ENCODE peak calls at places on chromosome 22, in four cellular contexts. J is A549, Z is K562, F is stomach. K is an unnamed sample. For H3K9me3, the result is how much of the 10 kb centered on the place peaks cover.

GRCh38 chr22:40922484-40923303 is 28.5 kb upstream of the RBX1 start:
- DNase-seq in J (peak), Z (peak), F (no peak), K (no peak)

GRCh38 chr22:29152381-29153138 is 53.1 kb upstream of the EMID1 start:
- DNase-seq in J (no peak), Z (peak), F (peak), K (no peak)

GRCh38 chr22:30614268-30614667 is 7.3 kb downstream of the TCN2 start:
- DNase-seq in J (no peak), Z (no peak), F (no peak), K (no peak)

GRCh38 chr22:40509401-40510134 is 127.0 kb downstream of the MRTFA start:
- DNase-seq in J (no peak), Z (no peak), F (peak), K (no peak)

GRCh38 chr22:20514658-20515406 is 7.4 kb downstream of the MED15 start:
- DNase-seq in J (no peak), Z (no peak), F (no peak), K (no peak)

GRCh38 chr22:36136475-36136874 is 24.1 kb downstream of the APOL3 start:
- DNase-seq in J (no peak), Z (no peak), F (no peak), K (no peak)

GRCh38 chr22:20660441-20661054 is 113.4 kb upstream of the SERPIND1 start:
- DNase-seq in J (no peak), Z (no peak), F (no peak), K (no peak)

GRCh38 chr22:49734882-49735281 is 92.8 kb downstream of the BRD1 start:
- DNase-seq in J (no peak), Z (no peak), F (peak), K (peak)

GRCh38 chr22:20116376-20116950 is 559 bp downstream of the RANBP1 start:
- DNase-seq in J (no peak), Z (peak), F (no peak), K (no peak)

GRCh38 chr22:49047461-49047860 is 780.2 kb downstream of the BRD1 start:
- DNase-seq in J (no peak), Z (no peak), F (no peak), K (no peak)

GRCh38 chr22:36585841-36586240 is 56.9 kb upstream of the EIF3D start:
- DNase-seq in J (no peak), Z (no peak), F (no peak), K (no peak)

GRCh38 chr22:50705851-50706351 is 32.1 kb upstream of the ACR start:
- DNase-seq in J (no peak), Z (no peak), F (no peak), K (no peak)

GRCh38 chr22:38796262-38796957 is 2.5 kb upstream of the DNAL4 start:
- DNase-seq in J (no peak), Z (no peak), F (no peak), K (no peak)

GRCh38 chr22:50342651-50343540 is at the start of gene PPP6R2:
- DNase-seq in J (no peak), Z (peak), F (peak), K (peak)

GRCh38 chr22:19117111-19117512 is 5.1 kb downstream of the DGCR2 start:
- DNase-seq in J (no peak), Z (no peak), F (no peak), K (no peak)

GRCh38 chr22:19970479-19971275 is 29.1 kb upstream of the TXNRD2 start:
- DNase-seq in J (peak), Z (peak), F (peak), K (peak)

GRCh38 chr22:26708256-26709009 is 51.0 kb downstream of the MIAT start:
- DNase-seq in J (no peak), Z (no peak), F (no peak), K (no peak)

GRCh38 chr22:49923445-49923844 is 5.0 kb downstream of the CRELD2 start:
- DNase-seq in J (no peak), Z (no peak), F (no peak), K (no peak)

GRCh38 chr22:36151006-36151595 is 9.5 kb downstream of the APOL3 start:
- DNase-seq in J (no peak), Z (no peak), F (no peak), K (no peak)

GRCh38 chr22:35024364-35024692 is 41.6 kb upstream of the ISX start:
- DNase-seq in J (no peak), Z (no peak), F (no peak), K (no peak)
- TF ChIP-seq CTCF in J (no peak), Z (no peak), F (no peak), K (no peak)

DNA sequence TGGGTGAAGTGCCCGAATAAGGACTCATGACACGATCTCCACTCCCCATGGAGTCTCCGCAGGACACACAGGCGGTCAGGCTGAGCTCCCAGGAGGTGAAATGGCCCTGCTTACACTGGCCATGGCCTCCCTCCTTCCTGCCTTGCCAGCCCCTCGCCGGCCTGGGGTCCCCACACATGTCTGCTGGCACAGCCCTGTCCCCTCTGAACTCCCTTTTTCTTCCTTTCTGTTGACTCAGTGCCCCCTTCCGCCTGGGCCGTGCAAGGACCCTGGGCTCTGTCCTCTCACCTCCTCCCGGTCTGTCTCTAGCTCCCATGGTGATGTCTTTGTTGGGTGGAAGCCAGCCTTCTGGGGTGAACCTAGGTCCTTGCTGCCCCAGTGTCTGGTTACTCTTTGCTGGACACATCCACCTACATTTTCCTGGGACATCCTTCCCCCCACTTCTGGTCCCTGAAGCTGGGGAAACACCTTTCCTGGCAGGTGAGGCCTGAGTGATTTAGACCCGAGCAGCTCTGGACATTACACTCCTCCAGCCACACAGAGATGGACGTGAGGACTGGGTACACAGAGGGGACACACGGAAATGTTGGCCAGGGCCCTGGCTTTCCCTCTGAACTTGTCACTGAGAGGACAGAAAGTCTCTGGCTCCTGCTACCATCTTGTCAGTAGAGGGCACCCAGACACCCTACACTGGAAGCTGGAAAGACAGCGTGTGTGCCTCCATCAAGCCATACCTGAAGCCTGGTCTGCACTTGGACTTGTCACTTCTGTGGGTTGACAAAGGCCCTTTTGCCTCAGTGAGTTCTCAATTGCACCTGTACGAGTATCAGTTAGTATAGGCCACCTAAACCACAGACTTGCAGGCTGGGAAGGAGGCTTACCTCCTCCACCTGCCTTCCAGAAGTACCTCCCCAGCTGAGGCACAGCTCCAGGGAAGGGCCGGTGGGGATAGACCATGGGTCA is 864.3 kb downstream of the TBC1D22A start:
- DNase-seq in J (no peak), Z (peak), F (no peak), K (peak)
- H3K9me3 ChIP-seq in J (under half), Z (under half), F (under half), K (under half)

GRCh38 chr22:27870234-27871191 is 48.5 kb downstream of the PITPNB start:
- DNase-seq in J (no peak), Z (no peak), F (no peak), K (no peak)

GRCh38 chr22:27867958-27868737 is 50.9 kb downstream of the PITPNB start:
- DNase-seq in J (no peak), Z (no peak), F (no peak), K (no peak)

GRCh38 chr22:27866136-27867091 is 52.6 kb downstream of the PITPNB start:
- DNase-seq in J (peak), Z (no peak), F (peak), K (no peak)

GRCh38 chr22:27867114-27867957 is 51.7 kb downstream of the PITPNB start:
- DNase-seq in J (no peak), Z (no peak), F (no peak), K (no peak)

DNA sequence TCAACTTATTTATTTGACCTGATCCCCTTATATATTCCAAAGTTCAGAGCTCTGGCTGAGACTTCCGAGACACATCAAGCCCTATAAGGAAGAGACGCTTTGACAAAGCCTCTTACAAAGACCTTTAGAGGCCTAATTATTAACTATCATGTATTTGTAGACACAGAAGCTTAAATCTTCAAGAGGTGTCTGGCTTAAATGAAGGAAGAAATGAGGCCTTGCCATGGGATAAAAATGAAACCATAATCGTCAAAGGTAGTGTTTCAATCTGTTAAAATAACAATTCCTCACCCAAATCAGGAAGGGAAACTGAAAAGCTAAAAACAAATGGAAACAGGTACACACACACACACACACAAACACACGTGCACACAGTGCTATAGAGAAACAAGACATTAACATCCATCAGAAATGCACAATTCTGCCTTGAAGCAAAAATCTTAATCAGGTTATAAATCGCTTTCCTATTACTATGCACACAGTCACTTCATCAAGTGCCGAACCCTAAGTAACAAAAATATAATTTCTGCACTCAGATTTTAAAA is 50.2 kb downstream of the PITPNB start:
- DNase-seq in J (no peak), Z (no peak), F (no peak), K (no peak)
- TF ChIP-seq POLR2A in J (no peak), Z (no peak), F (no peak), K (no peak)

GRCh38 chr22:32584650-32585049 is 110.0 kb downstream of the FBXO7 start:
- DNase-seq in J (no peak), Z (no peak), F (no peak), K (peak)

GRCh38 chr22:32579533-32580220 is 105.1 kb downstream of the FBXO7 start:
- DNase-seq in J (no peak), Z (no peak), F (no peak), K (no peak)

GRCh38 chr22:32583921-32584335 is 109.3 kb downstream of the FBXO7 start:
- DNase-seq in J (no peak), Z (no peak), F (no peak), K (no peak)

GRCh38 chr22:32585737-32586136 is 111.1 kb downstream of the FBXO7 start:
- DNase-seq in J (no peak), Z (no peak), F (no peak), K (no peak)

GRCh38 chr22:32583074-32583677 is 108.6 kb downstream of the FBXO7 start:
- DNase-seq in J (no peak), Z (no peak), F (no peak), K (no peak)
- TF ChIP-seq CTCF in J (no peak), Z (no peak), F (no peak), K (no peak)

DNA sequence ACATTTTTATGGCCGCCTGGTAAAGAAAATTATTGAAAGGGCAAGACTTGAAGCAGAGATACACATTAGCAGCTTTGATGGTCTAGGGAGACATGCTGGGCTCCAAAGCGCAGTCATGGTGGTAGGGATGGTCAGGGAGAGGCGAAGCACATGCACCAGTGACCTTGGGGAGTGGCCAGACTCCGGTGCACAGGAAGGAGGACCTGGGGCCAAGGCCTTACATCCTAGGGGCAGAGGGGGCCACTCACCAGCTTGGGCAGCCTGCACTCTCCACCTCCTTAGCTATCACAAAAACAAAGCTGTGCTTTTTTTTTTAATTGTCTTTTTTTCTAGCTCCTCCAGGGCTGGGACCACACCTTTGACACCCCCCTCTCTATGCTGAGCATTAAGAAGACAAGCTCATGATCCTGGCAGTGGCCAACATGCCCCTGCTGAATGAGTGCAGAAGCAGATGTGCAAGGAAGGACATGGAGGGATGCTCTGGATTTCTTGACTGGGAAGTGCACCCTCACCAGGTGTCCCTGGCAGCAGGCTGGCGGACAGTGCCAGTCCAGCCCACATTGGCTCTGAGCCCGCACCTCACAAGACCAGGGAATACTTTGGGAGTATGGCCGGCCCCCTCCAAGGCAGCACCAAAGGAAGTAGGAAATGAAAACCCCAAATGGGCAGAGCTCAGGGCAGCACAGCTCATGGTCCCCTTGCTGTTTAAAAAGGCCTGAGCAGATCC is 619.9 kb downstream of the TBC1D22A start:
- DNase-seq in J (no peak), Z (no peak), F (no peak), K (peak)
- H3K9me3 ChIP-seq in J (under half), Z (under half), F (under half), K (under half)

DNA sequence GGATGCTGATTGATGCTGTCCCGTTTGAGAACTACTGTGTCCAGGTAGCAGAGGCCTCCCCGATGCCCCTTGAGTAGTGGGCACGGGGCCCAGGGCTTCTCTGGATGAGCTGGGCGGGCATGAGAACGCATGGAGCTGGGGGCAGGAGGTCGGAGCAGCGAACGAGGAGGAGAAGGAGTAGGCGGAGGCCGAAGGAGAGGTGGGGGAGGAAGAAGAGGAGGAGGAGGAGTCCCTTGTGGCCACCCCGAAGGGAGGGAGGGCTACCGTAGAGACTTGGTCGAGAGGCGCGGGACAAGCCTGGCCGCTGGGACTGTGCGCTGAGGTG is 62.9 kb downstream of the CRYBB2 start:
- DNase-seq in J (no peak), Z (no peak), F (no peak), K (no peak)
- TF ChIP-seq POLR2A in J (no peak), Z (no peak), F (no peak), K (no peak)

GRCh38 chr22:31945971-31946680 is 1.8 kb downstream of the YWHAH start:
- DNase-seq in J (no peak), Z (no peak), F (no peak), K (no peak)

GRCh38 chr22:31943976-31944699 is at the start of gene YWHAH:
- DNase-seq in J (peak), Z (peak), F (peak), K (peak)

GRCh38 chr22:31945478-31945815 is 1.1 kb downstream of the YWHAH start:
- DNase-seq in J (no peak), Z (no peak), F (no peak), K (no peak)

GRCh38 chr22:31943206-31943975 is 944 bp upstream of the YWHAH start:
- DNase-seq in J (no peak), Z (no peak), F (no peak), K (no peak)

DNA sequence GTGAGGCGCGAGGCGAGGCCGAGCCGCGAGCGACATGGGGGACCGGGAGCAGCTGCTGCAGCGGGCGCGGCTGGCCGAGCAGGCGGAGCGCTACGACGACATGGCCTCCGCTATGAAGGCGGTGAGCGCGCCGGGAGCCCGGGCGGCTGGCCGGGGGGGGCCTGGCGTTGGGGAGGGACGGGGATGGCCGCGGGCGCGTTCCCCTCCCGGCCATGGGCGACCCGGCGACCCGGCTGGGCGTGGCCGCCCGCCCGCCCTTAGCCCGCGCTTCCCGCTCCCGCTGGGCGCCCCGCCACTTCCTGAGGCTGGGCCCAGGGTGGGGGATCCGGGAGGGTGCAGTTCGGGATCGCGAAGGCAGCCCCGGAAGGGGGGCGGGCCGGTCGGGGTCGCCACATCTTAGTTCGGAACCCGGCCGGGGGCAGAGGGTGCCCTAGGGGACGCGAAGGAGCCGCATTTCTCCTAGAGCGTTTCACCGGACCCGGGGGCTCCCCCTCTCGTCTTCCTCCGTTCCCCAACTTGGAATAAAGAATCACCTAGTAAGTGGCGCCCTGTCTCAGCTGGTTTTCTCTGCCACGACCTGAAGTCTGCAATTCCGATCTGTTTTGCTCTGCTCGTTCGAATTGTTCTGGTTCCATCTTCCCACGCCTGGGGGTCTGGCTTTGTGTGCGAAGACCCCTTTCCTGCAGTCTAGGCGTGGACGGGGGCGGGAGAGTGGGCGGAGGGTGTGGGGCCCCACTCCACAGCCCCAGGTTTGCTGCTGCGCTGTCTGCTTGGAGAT is 554 bp downstream of the YWHAH start:
- DNase-seq in J (peak), Z (peak), F (peak), K (peak)
- TF ChIP-seq CTCF in J (no peak), Z (no peak), F (no peak), K (no peak)

GRCh38 chr22:23098230-23098705 is 27.9 kb downstream of the GNAZ start:
- DNase-seq in J (no peak), Z (no peak), F (no peak), K (no peak)
- H3K9me3 ChIP-seq in J (under half), Z (under half), F (under half), K (under half)

DNA sequence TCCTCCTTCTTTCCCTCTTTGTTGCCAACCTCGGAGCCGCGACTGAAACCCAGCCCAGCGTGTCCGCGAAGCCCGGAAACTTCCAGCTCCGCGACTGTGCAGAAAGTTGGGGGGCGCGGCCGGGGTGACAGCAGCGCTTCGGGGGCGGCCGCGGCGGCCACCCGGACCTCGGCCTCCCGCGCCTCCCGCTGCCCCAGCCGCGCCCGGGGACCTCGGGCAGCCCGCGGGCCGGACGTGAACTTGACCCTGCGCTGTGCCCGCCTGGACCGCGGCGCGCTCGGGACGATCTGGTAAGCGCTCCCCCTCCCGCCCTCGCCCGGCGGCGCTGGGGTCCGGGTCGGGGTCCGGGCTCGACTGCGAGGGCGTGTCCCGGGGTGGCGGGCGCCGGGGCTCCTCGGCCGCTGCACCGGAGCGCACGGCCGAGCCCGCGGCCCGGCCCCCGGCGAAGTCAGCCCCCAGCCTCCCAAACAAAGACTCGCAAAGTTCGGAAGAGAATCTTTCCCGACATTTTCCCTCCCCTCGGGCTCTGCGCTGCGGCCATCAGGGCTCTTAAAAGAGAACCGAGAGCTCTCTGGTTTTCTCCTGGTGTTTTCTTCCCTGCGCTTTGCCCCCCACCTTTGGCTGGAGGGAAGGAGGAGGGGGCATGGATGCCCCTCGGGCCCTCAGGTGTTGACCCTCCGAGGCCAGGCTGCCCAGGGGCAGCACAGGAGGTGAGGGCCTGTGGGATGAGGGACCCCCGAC is 67.9 kb upstream of the WNT7B start:
- DNase-seq in J (no peak), Z (no peak), F (peak), K (peak)
- TF ChIP-seq POLR2A in J (no peak), Z (no peak), F (no peak), K (peak)